ENCODE peak calls at places on chromosomes 16 and 17, in nine cellular contexts. A is GM23338; G is mesendoderm; Y is CD4-positive, alpha-beta memory T cell; O is adrenal gland; W is transverse colon; M is PC-3; S is A549; J is right atrium auricular region. X is an unnamed sample.

GRCh38 chr16:67349172-67349571 is 22.6 kb downstream of the LRRC36 start:
- DNase-seq in A (peak; percentile 48), J (no peak), S (peak; percentile 41), M (peak; percentile 61), G (no peak), Y (peak; percentile 27), O (no peak), W (no peak), X (no peak)

GRCh38 chr16:53509906-53510703 is 7.1 kb upstream of the AKTIP start:
- DNase-seq in Y (peak; percentile 56), A (peak; percentile 84), J (peak; percentile 81), W (peak; percentile 63), S (peak; percentile 64), O (peak; percentile 43), G (peak; percentile 88), M (peak; percentile 74), X (peak; percentile 65)

GRCh38 chr17:64262125-64262421 is 987 bp downstream of the TEX2 start:
- DNase-seq in J (no peak), Y (no peak), S (no peak), M (no peak), W (no peak), G (no peak), O (no peak), A (no peak), X (no peak)

GRCh38 chr17:79940381-79941087 is 95.1 kb downstream of the TBC1D16 start:
- DNase-seq in A (no peak), M (no peak), S (no peak), O (no peak), W (no peak), G (no peak), J (no peak), Y (no peak), X (peak; percentile 42)

GRCh38 chr16:82792704-82793103 is 165.9 kb downstream of the CDH13 start:
- DNase-seq in W (no peak), M (no peak), J (no peak), O (no peak), S (no peak), A (no peak), Y (no peak), G (no peak), X (no peak)

GRCh38 chr17:65048441-65048840 is 8.1 kb downstream of the GNA13 start:
- DNase-seq in A (no peak), S (no peak), Y (no peak), G (no peak), J (no peak), O (no peak), M (no peak), W (no peak), X (no peak)

GRCh38 chr17:49926886-49927285 is 42.1 kb upstream of the DLX4 start:
- DNase-seq in S (peak; percentile 30), A (no peak), O (peak; percentile 74), M (no peak), Y (no peak), J (peak; percentile 82), G (no peak), W (no peak), X (no peak)

GRCh38 chr16:14300631-14301149 is 229.6 kb downstream of the MRTFB start:
- DNase-seq in S (peak; percentile 91), M (peak; percentile 76), O (peak; percentile 79), Y (no peak), J (peak; percentile 90), G (peak; percentile 90), A (peak; percentile 70), W (peak; percentile 69), X (peak; percentile 76)

GRCh38 chr17:49508061-49508865 is 13.2 kb downstream of the NGFR start:
- DNase-seq in O (no peak), S (peak; percentile 62), M (peak; percentile 98), G (peak; percentile 99), A (peak; percentile 83), J (no peak), W (no peak), Y (no peak), X (no peak)

DNA sequence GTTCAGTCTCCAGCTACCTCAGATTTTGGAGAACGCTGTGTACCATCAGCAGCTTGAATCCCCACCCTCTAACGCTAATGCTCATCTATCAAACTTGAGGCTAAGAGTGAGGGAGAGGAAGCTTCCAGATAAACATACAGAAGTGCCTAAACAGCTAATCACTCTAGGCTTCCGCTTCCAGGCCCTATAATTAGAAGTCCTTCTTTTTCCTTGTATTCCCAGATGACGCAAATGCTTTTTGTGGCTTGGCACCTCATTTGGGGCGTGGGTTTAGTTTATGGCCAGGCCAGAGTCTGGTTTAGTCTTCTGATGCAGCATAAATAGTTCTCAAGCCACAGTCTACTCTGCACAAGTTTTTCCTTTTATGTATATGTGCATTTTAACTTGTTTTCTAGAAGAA is 263.4 kb downstream of the BCAS3 start:
- DNase-seq in J (peak; percentile 70), A (peak; percentile 0), S (no peak), W (peak; percentile 78), Y (no peak), O (peak; percentile 26), G (no peak), M (no peak), X (no peak)
- H3K27ac ChIP-seq in J (peak overlapping the region; percentile 52), A (no peak overlapping the region), S (no peak overlapping the region), W (peak overlapping the region; percentile 66), Y (no peak overlapping the region), O (peak overlapping the region; percentile 53), G (no peak overlapping the region), M (no peak overlapping the region), X (peak overlapping the region; percentile 48)

DNA sequence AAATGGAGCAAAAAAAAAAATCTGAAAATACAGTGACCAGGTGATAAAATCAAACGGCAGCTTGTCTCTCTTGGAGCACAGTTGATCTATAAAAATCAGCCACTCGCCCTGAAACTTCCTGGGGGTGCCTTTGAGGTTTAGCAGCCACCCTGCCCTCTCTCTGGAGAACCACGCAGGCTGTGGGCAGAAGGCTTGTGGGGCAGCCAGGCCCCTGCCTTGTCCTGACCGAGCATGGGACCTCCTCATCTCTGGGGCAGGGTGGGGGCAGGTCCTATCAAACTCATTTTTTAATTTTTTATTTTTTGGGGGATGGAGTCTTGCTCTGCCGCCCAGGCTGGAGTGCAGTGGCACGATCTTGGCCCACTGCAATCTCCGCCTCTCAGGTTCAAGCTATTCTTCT is 5.0 kb downstream of the TMEM238L start:
- DNase-seq in Y (no peak), A (no peak), S (no peak), G (no peak), W (no peak), M (no peak), O (no peak), J (no peak), X (peak; percentile 52)
- H3K4me3 ChIP-seq in Y (no peak overlapping the region), A (no peak overlapping the region), S (no peak overlapping the region), G (no peak overlapping the region), W (peak overlapping the region; percentile 51), M (no peak overlapping the region), O (no peak overlapping the region), J (no peak overlapping the region), X (peak overlapping the region; percentile 23)

GRCh38 chr17:6048486-6048885 is 21.7 kb upstream of the WSCD1 start:
- DNase-seq in W (no peak), Y (no peak), O (no peak), M (no peak), S (no peak), J (no peak), G (no peak), A (no peak), X (no peak)
- H3K27ac ChIP-seq in W (no peak overlapping the region), Y (no peak overlapping the region), O (no peak overlapping the region), M (no peak overlapping the region), S (no peak overlapping the region), J (no peak overlapping the region), G (no peak overlapping the region), A (no peak overlapping the region), X (no peak overlapping the region)

DNA sequence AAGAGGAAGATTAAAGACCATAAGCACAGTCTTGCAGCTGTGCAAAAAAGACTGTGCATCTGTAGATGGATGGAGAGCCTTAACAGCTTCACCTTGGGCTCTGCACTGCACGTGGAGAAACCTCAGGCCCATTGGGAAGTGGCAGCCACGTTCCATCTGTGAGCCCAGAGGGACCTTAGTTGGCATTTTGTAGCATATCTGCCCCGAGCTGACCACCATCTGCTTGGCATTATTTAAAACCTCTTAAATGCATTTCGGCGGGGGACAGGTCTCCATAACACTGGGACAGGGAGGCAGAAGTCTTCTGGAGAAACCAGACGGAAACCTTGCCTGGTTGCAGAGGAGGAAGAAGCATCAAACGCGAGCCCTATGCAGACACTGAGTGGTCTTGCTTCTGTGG is 345.6 kb downstream of the CPPED1 start:
- DNase-seq in G (no peak), Y (no peak), S (no peak), A (no peak), W (no peak), O (no peak), M (no peak), J (no peak), X (no peak)
- H3K4me3 ChIP-seq in G (no peak overlapping the region), Y (no peak overlapping the region), S (no peak overlapping the region), A (no peak overlapping the region), W (no peak overlapping the region), O (no peak overlapping the region), M (no peak overlapping the region), J (no peak overlapping the region), X (no peak overlapping the region)

GRCh38 chr16:12318661-12319463 is 342.3 kb downstream of the SNX29 start:
- DNase-seq in S (no peak), A (no peak), Y (no peak), W (no peak), O (no peak), G (no peak), M (no peak), J (no peak), X (no peak)

GRCh38 chr16:12321363-12321762 is 344.8 kb downstream of the SNX29 start:
- DNase-seq in Y (no peak), M (no peak), O (no peak), J (no peak), W (no peak), G (no peak), A (no peak), S (no peak), X (no peak)

GRCh38 chr16:12320298-12320706 is 343.8 kb downstream of the SNX29 start:
- DNase-seq in A (no peak), S (no peak), Y (no peak), M (no peak), J (no peak), O (no peak), G (peak; percentile 18), W (no peak), X (no peak)

GRCh38 chr16:12317856-12318591 is 341.5 kb downstream of the SNX29 start:
- DNase-seq in J (no peak), G (no peak), Y (no peak), A (no peak), O (no peak), S (no peak), W (no peak), M (no peak), X (no peak)

GRCh38 chr16:12319464-12320030 is 343.0 kb downstream of the SNX29 start:
- DNase-seq in W (no peak), Y (no peak), M (no peak), J (no peak), A (peak; percentile 16), S (no peak), O (no peak), G (peak; percentile 51), X (no peak)
- H3K27ac ChIP-seq in W (no peak overlapping the region), Y (no peak overlapping the region), M (no peak overlapping the region), J (no peak overlapping the region), A (no peak overlapping the region), S (peak overlapping the region; percentile 10), O (no peak overlapping the region), G (no peak overlapping the region), X (no peak overlapping the region)

GRCh38 chr17:76176701-76177574 is 35.9 kb upstream of the FOXJ1 start:
- DNase-seq in Y (no peak), J (no peak), S (no peak), O (no peak), M (no peak), W (no peak), G (no peak), A (no peak), X (no peak)
- H3K4me3 ChIP-seq in Y (no peak overlapping the region), J (no peak overlapping the region), S (no peak overlapping the region), O (no peak overlapping the region), M (no peak overlapping the region), W (no peak overlapping the region), G (no peak overlapping the region), A (no peak overlapping the region), X (no peak overlapping the region)

X was measured in Peyer's patch.